ENCODE peak calls at places on chromosome 10, in eight cellular contexts. Z is stimulated activated CD8-positive, alpha-beta memory T cell treated with anti-CD3 and anti-CD28 coated beads, Interleukin-12 subunit alpha, Interleukin-12 subunit beta, amount 100 ng/mL, for 4 hours; W is HL-60; P is C1 segment of cervical spinal cord; E is posterior cingulate gyrus; M is activated effector memory CD4-positive, alpha-beta T cell treated with Interleukin-2 at 50 U/mL for 16 hours; O is NCI-H1092 treated with DMSO at 0.1 percent for 48 hours; D is NCI-H774. X is an unnamed sample.

GRCh38 chr10:26869528-26869927 is 8.8 kb upstream of the ABI1 start:
- DNase-seq in D (no peak), O (no peak), M (no peak), P (no peak), E (peak; percentile 14), Z (no peak), W (peak; percentile 38), X (no peak)

GRCh38 chr10:125135771-125136035 is 24.7 kb downstream of the CTBP2 start:
- DNase-seq in W (no peak), O (no peak), D (no peak), P (no peak), Z (no peak), E (peak; percentile 71), M (no peak), X (no peak)

GRCh38 chr10:79399242-79399831 is 46.1 kb downstream of the ZCCHC24 start:
- DNase-seq in D (no peak), O (no peak), Z (no peak), P (peak; percentile 86), M (no peak), W (peak; percentile 58), E (peak; percentile 95), X (peak; percentile 59)

GRCh38 chr10:98029149-98030092 is 1.0 kb downstream of the CRTAC1 start:
- DNase-seq in P (no peak), E (peak; percentile 91), D (no peak), M (no peak), Z (no peak), O (peak; percentile 25), W (no peak), X (no peak)

GRCh38 chr10:36280886-36281499 is 638.9 kb upstream of the FZD8 start:
- DNase-seq in O (no peak), P (no peak), Z (no peak), M (no peak), W (no peak), D (no peak), E (no peak), X (no peak)

GRCh38 chr10:58590152-58590551 is 77.5 kb downstream of the BICC1 start:
- DNase-seq in E (no peak), P (no peak), M (no peak), O (no peak), W (no peak), Z (no peak), D (no peak), X (no peak)

GRCh38 chr10:74021248-74022055 is 23.5 kb downstream of the VCL start:
- DNase-seq in M (no peak), P (no peak), Z (no peak), O (no peak), W (no peak), D (no peak), E (no peak), X (no peak)

GRCh38 chr10:72088879-72089585 is 681 bp upstream of the SPOCK2 start:
- DNase-seq in E (peak; percentile 94), W (peak; percentile 76), P (no peak), Z (no peak), O (peak; percentile 69), D (no peak), M (peak; percentile 51), X (no peak)

GRCh38 chr10:34650156-34650555 is 164.9 kb downstream of the PARD3 start:
- DNase-seq in E (no peak), M (no peak), Z (no peak), O (no peak), W (no peak), P (no peak), D (no peak), X (no peak)

GRCh38 chr10:124517931-124518330 is 56.3 kb downstream of the LHPP start:
- DNase-seq in O (no peak), D (no peak), M (no peak), Z (no peak), W (no peak), E (peak; percentile 64), P (no peak), X (no peak)

GRCh38 chr10:45302573-45302972 is 12.8 kb downstream of the OR13A1 start:
- DNase-seq in P (no peak), O (no peak), M (no peak), W (no peak), D (no peak), Z (no peak), E (no peak), X (no peak)

GRCh38 chr10:86256690-86257315 is 109.8 kb downstream of the GRID1 start:
- DNase-seq in W (no peak), P (no peak), O (no peak), E (peak; percentile 67), Z (no peak), M (no peak), D (no peak), X (no peak)

GRCh38 chr10:42783181-42783549 is 570 bp downstream of the BMS1 start:
- DNase-seq in E (no peak), O (peak; percentile 40), Z (no peak), P (no peak), D (peak; percentile 69), M (no peak), W (peak; percentile 18), X (peak; percentile 20)

GRCh38 chr10:11149499-11149898 is 131.8 kb downstream of the CELF2 start:
- DNase-seq in M (peak; percentile 28), W (peak; percentile 25), P (no peak), O (no peak), Z (no peak), D (no peak), E (peak; percentile 62), X (no peak)

GRCh38 chr10:43861966-43862751 is 213.5 kb upstream of the ZNF32 start:
- DNase-seq in W (no peak), E (no peak), M (no peak), P (no peak), D (no peak), Z (no peak), O (no peak), X (no peak)

GRCh38 chr10:107141539-107142061 is 22.9 kb downstream of the SORCS1 start:
- DNase-seq in Z (no peak), D (no peak), O (no peak), E (no peak), P (no peak), M (no peak), W (no peak), X (no peak)

GRCh38 chr10:98460837-98461499 is 14.2 kb upstream of the HPS1 start:
- DNase-seq in E (no peak), Z (no peak), O (no peak), P (no peak), D (no peak), W (no peak), M (no peak), X (no peak)

GRCh38 chr10:112585960-112586359 is 138.9 kb downstream of the VTI1A start:
- DNase-seq in Z (no peak), D (no peak), W (no peak), M (no peak), P (no peak), E (no peak), O (no peak), X (no peak)

GRCh38 chr10:88027570-88027969 is 164.1 kb downstream of the PTEN start:
- DNase-seq in M (no peak), O (no peak), E (no peak), D (no peak), Z (no peak), W (peak; percentile 94), P (peak; percentile 8), X (no peak)

GRCh38 chr10:31146496-31147219 is 115.0 kb upstream of the ZNF438 start:
- DNase-seq in D (no peak), E (no peak), P (no peak), M (no peak), O (no peak), Z (no peak), W (no peak), X (no peak)

GRCh38 chr10:125951290-125951689 is 54.9 kb downstream of the FANK1 start:
- DNase-seq in E (no peak), Z (no peak), M (no peak), P (no peak), W (no peak), O (no peak), D (no peak), X (no peak)

GRCh38 chr10:51918921-51919325 is 219.5 kb upstream of the CSTF2T start:
- DNase-seq in W (no peak), M (no peak), Z (no peak), D (no peak), O (no peak), P (peak; percentile 7), E (no peak), X (no peak)

GRCh38 chr10:3723706-3724225 is 61.2 kb downstream of the KLF6 start:
- DNase-seq in P (no peak), D (no peak), Z (no peak), M (no peak), O (no peak), W (no peak), E (no peak), X (no peak)

GRCh38 chr10:4488924-4489323 is 337.1 kb upstream of the AKR1E2 start:
- DNase-seq in E (no peak), D (no peak), P (no peak), W (no peak), O (no peak), M (no peak), Z (no peak), X (no peak)

GRCh38 chr10:110087682-110088081 is 79.9 kb downstream of the ADD3 start:
- DNase-seq in Z (no peak), E (no peak), M (no peak), D (no peak), O (no peak), W (no peak), P (no peak), X (no peak)

GRCh38 chr10:1217237-1217587 is 161.0 kb downstream of the WDR37 start:
- DNase-seq in M (no peak), D (no peak), Z (no peak), E (peak; percentile 67), W (no peak), P (no peak), O (no peak), X (no peak)

GRCh38 chr10:19628767-19629443 is 187.3 kb upstream of the PLXDC2 start:
- DNase-seq in P (peak; percentile 43), W (no peak), O (no peak), D (no peak), E (no peak), Z (no peak), M (no peak), X (no peak)

GRCh38 chr10:74681917-74682627 is 144.3 kb upstream of the KAT6B start:
- DNase-seq in P (no peak), D (no peak), W (no peak), O (no peak), Z (no peak), M (no peak), E (no peak), X (no peak)

GRCh38 chr10:6321880-6322279 is 119.1 kb downstream of the PFKFB3 start:
- DNase-seq in D (no peak), W (no peak), E (no peak), Z (no peak), M (no peak), O (no peak), P (no peak), X (no peak)

GRCh38 chr10:53284615-53285182 is 512.1 kb upstream of the MBL2 start:
- DNase-seq in Z (no peak), O (no peak), D (no peak), W (no peak), E (no peak), M (no peak), P (no peak), X (no peak)

X was measured in NCI-H2227 treated with DMSO at 0.1 percent for 48 hours.